ENCODE peak calls at places on chromosome 21, in eight cellular contexts. X is HepG2, Q is fibroblast of lung, J is A549, V is caudate nucleus, I is small intestine, O is mesenchymal stem cell, W is lower lobe of right lung. M is an unnamed sample.

GRCh38 chr21:42614811-42615342 is 38.5 kb upstream of the PDE9A start:
- DNase-seq in X (peak), Q (no peak), J (peak), V (no peak), I (peak), O (peak), W (peak), M (peak)

GRCh38 chr21:43779660-43780059 is 3.6 kb upstream of the CSTB start:
- DNase-seq in X (no peak), Q (no peak), J (no peak), V (no peak), I (no peak), O (no peak), W (no peak), M (no peak)

GRCh38 chr21:26445440-26445839 is 127.6 kb downstream of the CYYR1 start:
- DNase-seq in X (no peak), Q (peak), J (no peak), V (no peak), I (no peak), O (peak), W (no peak), M (no peak)

GRCh38 chr21:44637018-44637850 is at the start of gene KRTAP10-10:
- DNase-seq in X (no peak), Q (no peak), J (no peak), V (no peak), I (no peak), O (no peak), W (no peak), M (no peak)

GRCh38 chr21:45662623-45663015 is 19.1 kb downstream of the PCBP3 start:
- DNase-seq in X (no peak), Q (no peak), J (no peak), V (no peak), I (no peak), O (no peak), W (no peak), M (no peak)

GRCh38 chr21:26280715-26281310 is 110.2 kb upstream of the APP start:
- DNase-seq in X (no peak), Q (no peak), J (no peak), V (no peak), I (no peak), O (peak), W (no peak), M (no peak)

GRCh38 chr21:19950347-19950746 is 1047.9 kb upstream of the NCAM2 start:
- DNase-seq in X (no peak), Q (no peak), J (no peak), V (no peak), I (no peak), O (no peak), W (no peak), M (no peak)

GRCh38 chr21:46077674-46078101 is 20.2 kb upstream of the COL6A2 start:
- DNase-seq in X (no peak), Q (no peak), J (no peak), V (no peak), I (no peak), O (no peak), W (peak), M (no peak)

GRCh38 chr21:17901458-17902092 is 82.4 kb upstream of the C21orf91 start:
- DNase-seq in X (no peak), Q (no peak), J (no peak), V (no peak), I (no peak), O (peak), W (no peak), M (no peak)

GRCh38 chr21:30962013-30962412 is 76.3 kb downstream of the KRTAP19-8 start:
- DNase-seq in X (no peak), Q (no peak), J (no peak), V (no peak), I (no peak), O (no peak), W (no peak), M (no peak)

GRCh38 chr21:45324430-45325205 is 36.9 kb upstream of the POFUT2 start:
- DNase-seq in X (no peak), Q (no peak), J (peak), V (no peak), I (no peak), O (peak), W (peak), M (no peak)

GRCh38 chr21:42406201-42406601 is 2.5 kb downstream of the UBASH3A start:
- DNase-seq in X (no peak), Q (no peak), J (no peak), V (no peak), I (peak), O (no peak), W (no peak), M (no peak)

GRCh38 chr21:45854702-45855247 is 126.8 kb upstream of the COL6A1 start:
- DNase-seq in X (no peak), Q (no peak), J (no peak), V (no peak), I (no peak), O (peak), W (no peak), M (no peak)

GRCh38 chr21:29470397-29470796 is 171.7 kb downstream of the BACH1 start:
- DNase-seq in X (peak), Q (no peak), J (no peak), V (no peak), I (no peak), O (peak), W (no peak), M (no peak)

GRCh38 chr21:44092201-44092600 is 15.0 kb upstream of the PWP2 start:
- DNase-seq in X (no peak), Q (no peak), J (no peak), V (no peak), I (peak), O (no peak), W (no peak), M (no peak)

GRCh38 chr21:43827015-43827611 is 37.7 kb downstream of the RRP1 start:
- DNase-seq in X (no peak), Q (peak), J (no peak), V (no peak), I (no peak), O (peak), W (no peak), M (no peak)

GRCh38 chr21:32520885-32521735 is 64.2 kb downstream of the TCP10L start:
- DNase-seq in X (no peak), Q (peak), J (no peak), V (peak), I (no peak), O (peak), W (peak), M (no peak)

GRCh38 chr21:17550671-17551308 is 37.9 kb downstream of the CXADR start:
- DNase-seq in X (no peak), Q (peak), J (no peak), V (no peak), I (no peak), O (no peak), W (no peak), M (no peak)

GRCh38 chr21:45641480-45642035 is 2.0 kb upstream of the PCBP3 start:
- DNase-seq in X (no peak), Q (no peak), J (no peak), V (no peak), I (no peak), O (peak), W (no peak), M (no peak)

GRCh38 chr21:41460578-41461527 is 34.8 kb downstream of the MX1 start:
- DNase-seq in X (peak), Q (peak), J (peak), V (peak), I (peak), O (peak), W (peak), M (peak)

GRCh38 chr21:46561448-46562095 is 43.3 kb downstream of the S100B start:
- DNase-seq in X (no peak), Q (no peak), J (no peak), V (no peak), I (no peak), O (no peak), W (no peak), M (no peak)

GRCh38 chr21:42737969-42738590 is 84.7 kb downstream of the PDE9A start:
- DNase-seq in X (peak), Q (peak), J (no peak), V (no peak), I (peak), O (peak), W (peak), M (no peak)

DNA sequence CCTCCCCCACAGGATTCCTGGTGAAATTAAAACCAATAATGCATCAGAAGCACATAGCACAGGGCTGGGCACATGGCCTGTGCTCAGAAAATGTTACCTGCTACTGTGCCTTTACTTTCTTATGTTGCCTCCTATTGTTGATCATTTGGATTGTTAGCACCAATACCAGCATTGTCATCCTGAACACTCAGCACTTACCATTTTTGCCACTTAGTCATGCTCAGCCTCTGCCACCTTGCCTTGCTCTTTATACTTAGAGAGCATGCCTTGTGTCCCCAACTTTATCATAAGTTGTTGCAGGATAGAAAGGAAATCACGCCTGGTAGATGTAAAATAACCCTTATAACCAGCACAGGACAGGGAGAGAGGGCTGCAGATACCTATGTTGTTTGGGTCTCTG is 361.0 kb upstream of the RUNX1 start:
- DNase-seq in X (no peak), Q (no peak), J (no peak), V (no peak), I (no peak), O (no peak), W (no peak), M (no peak)
- H3K27ac ChIP-seq in X (no peak), Q (no peak), J (no peak), V (no peak), I (no peak), O (no peak), W (no peak), M (no peak)

GRCh38 chr21:37153193-37153934 is 80.3 kb downstream of the TTC3 start:
- DNase-seq in X (peak), Q (peak), J (no peak), V (no peak), I (peak), O (peak), W (no peak), M (no peak)
- H3K27ac ChIP-seq in X (peak), Q (no peak), J (no peak), V (peak), I (peak), O (no peak), W (peak), M (peak)

GRCh38 chr21:27722095-27722494 is 755.2 kb upstream of the ADAMTS5 start:
- DNase-seq in X (no peak), Q (no peak), J (no peak), V (no peak), I (peak), O (no peak), W (no peak), M (no peak)

GRCh38 chr21:27721675-27722074 is 754.8 kb upstream of the ADAMTS5 start:
- DNase-seq in X (no peak), Q (no peak), J (no peak), V (no peak), I (peak), O (no peak), W (no peak), M (no peak)

GRCh38 chr21:27725916-27726315 is 759.0 kb upstream of the ADAMTS5 start:
- DNase-seq in X (no peak), Q (peak), J (no peak), V (no peak), I (no peak), O (peak), W (no peak), M (no peak)
- H3K27ac ChIP-seq in X (no peak), Q (no peak), J (no peak), V (no peak), I (no peak), O (no peak), W (no peak), M (no peak)

GRCh38 chr21:38986460-38987395 is 181.0 kb downstream of the ETS2 start:
- DNase-seq in X (peak), Q (no peak), J (no peak), V (no peak), I (no peak), O (no peak), W (no peak), M (no peak)
- H3K27ac ChIP-seq in X (no peak), Q (no peak), J (no peak), V (no peak), I (no peak), O (no peak), W (no peak), M (no peak)

GRCh38 chr21:15695241-15695640 is 34.5 kb upstream of the USP25 start:
- DNase-seq in X (no peak), Q (no peak), J (no peak), V (no peak), I (no peak), O (no peak), W (no peak), M (no peak)
- H3K27ac ChIP-seq in X (no peak), Q (no peak), J (no peak), V (no peak), I (no peak), O (no peak), W (no peak), M (no peak)

DNA sequence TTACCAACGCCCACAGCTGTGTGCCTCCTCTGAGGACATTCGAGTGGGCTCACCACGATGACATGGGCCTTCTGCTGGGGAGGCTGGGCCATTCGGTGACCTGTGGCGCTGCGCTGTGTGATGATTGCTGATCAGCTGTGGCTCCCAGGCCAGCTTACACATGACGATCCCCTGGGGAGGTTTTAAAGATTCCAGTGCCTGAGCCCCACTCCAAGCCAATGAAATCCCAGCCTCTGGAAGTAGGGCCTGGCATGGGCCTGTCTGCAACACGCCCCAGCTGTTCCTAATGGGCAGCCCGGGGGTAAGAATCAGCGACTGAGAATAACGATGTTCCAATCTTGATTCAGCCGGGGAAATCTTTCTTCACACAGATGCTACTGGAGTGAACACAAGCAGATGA is 153.7 kb downstream of the KCNJ6 start:
- DNase-seq in X (no peak), Q (peak), J (no peak), V (no peak), I (no peak), O (no peak), W (no peak), M (no peak)
- H3K27ac ChIP-seq in X (no peak), Q (no peak), J (no peak), V (no peak), I (no peak), O (no peak), W (no peak), M (no peak)

GRCh38 chr21:28235169-28235892 is 757.3 kb downstream of the LTN1 start:
- DNase-seq in X (no peak), Q (no peak), J (no peak), V (no peak), I (no peak), O (no peak), W (peak), M (no peak)
- H3K27ac ChIP-seq in X (no peak), Q (no peak), J (no peak), V (no peak), I (no peak), O (no peak), W (no peak), M (no peak)